ENCODE peak calls at places on chromosomes 3 and 15, in five cellular contexts. V is stomach; L is CD4-positive, alpha-beta T cell; S is foreskin fibroblast; N is H9. E is an unnamed sample.

GRCh38 chr3:134928392-134928791 is 133.3 kb downstream of the EPHB1 start:
- DNase-seq in S (no peak), V (no peak), L (no peak), N (no peak), E (no peak)

GRCh38 chr3:72664576-72664975 is 183.7 kb downstream of the SHQ1 start:
- DNase-seq in S (peak), N (no peak), V (no peak), L (no peak), E (no peak)

GRCh38 chr15:73939138-73939537 is 12.9 kb downstream of the LOXL1 start:
- DNase-seq in S (no peak), L (no peak), V (no peak), N (no peak), E (no peak)

GRCh38 chr3:13477946-13478345 is 2.2 kb upstream of the HDAC11 start:
- DNase-seq in L (no peak), S (no peak), N (no peak), V (no peak), E (no peak)

GRCh38 chr3:169660709-169661566 is 2.6 kb downstream of the MECOM start:
- DNase-seq in S (peak), N (no peak), L (no peak), V (peak), E (no peak)

GRCh38 chr3:157493627-157494550 is 9.3 kb downstream of the VEPH1 start:
- DNase-seq in N (no peak), L (no peak), S (peak), V (no peak), E (no peak)

GRCh38 chr3:147191795-147192385 is 214.5 kb downstream of the ZIC4 start:
- DNase-seq in N (peak), V (no peak), S (peak), L (no peak), E (peak)

GRCh38 chr3:59085976-59086375 is 36.2 kb upstream of the CFAP20DC start:
- DNase-seq in N (no peak), L (no peak), V (no peak), S (no peak), E (no peak)

GRCh38 chr15:29392358-29392757 is 122.7 kb upstream of the NSMCE3 start:
- DNase-seq in L (no peak), N (no peak), S (no peak), V (no peak), E (no peak)

GRCh38 chr3:64291956-64292355 is 66.7 kb upstream of the PRICKLE2 start:
- DNase-seq in S (peak), L (no peak), N (no peak), V (no peak), E (no peak)
- TF ChIP-seq CTCF in S (no peak), L (no peak), N (no peak), V (no peak), E (no peak)

GRCh38 chr15:66944121-66944520 is 121.3 kb upstream of the SMAD3 start:
- DNase-seq in V (no peak), L (no peak), S (no peak), N (no peak), E (no peak)

GRCh38 chr15:66945286-66945685 is 120.1 kb upstream of the SMAD3 start:
- DNase-seq in S (no peak), N (no peak), L (no peak), V (no peak), E (no peak)

GRCh38 chr15:66942649-66943390 is 122.6 kb upstream of the SMAD3 start:
- DNase-seq in S (no peak), V (no peak), L (no peak), N (no peak), E (no peak)

GRCh38 chr15:66941791-66942190 is 123.6 kb upstream of the SMAD3 start:
- DNase-seq in V (no peak), N (no peak), L (no peak), S (no peak), E (no peak)

GRCh38 chr15:66943456-66944095 is 121.8 kb upstream of the SMAD3 start:
- DNase-seq in V (peak), S (no peak), L (no peak), N (no peak), E (no peak)
- TF ChIP-seq CTCF in V (no peak), S (no peak), L (no peak), N (no peak), E (no peak)

DNA sequence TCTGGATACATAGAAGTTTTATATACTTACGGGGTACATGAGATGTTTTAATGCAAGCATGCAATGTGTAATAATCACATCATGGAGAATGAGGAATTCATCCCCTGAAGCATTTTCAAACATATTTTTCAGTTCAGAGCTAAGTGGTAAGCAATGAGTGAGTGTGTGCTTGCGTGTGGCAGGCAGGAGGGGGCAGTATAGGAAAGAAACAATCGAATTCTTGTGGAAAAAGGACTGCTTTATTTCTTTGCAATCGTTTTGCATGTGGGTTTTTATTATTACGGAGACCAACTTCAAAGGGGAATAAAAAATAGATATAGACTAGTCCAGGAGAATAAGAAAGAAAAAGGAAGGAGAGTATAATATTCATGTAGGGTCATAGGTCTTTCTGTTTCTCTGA is 271.6 kb downstream of the CHL1 start:
- DNase-seq in N (no peak), L (no peak), S (no peak), V (no peak), E (no peak)
- TF ChIP-seq CTCF in N (peak), L (no peak), S (no peak), V (peak), E (peak)

GRCh38 chr3:18761530-18761929 is 336.4 kb upstream of the SATB1 start:
- DNase-seq in L (no peak), N (no peak), V (no peak), S (no peak), E (no peak)

GRCh38 chr3:18752273-18752934 is 327.3 kb upstream of the SATB1 start:
- DNase-seq in L (no peak), V (no peak), N (no peak), S (no peak), E (no peak)

GRCh38 chr3:18757476-18757875 is 332.3 kb upstream of the SATB1 start:
- DNase-seq in V (no peak), L (no peak), N (no peak), S (no peak), E (no peak)

GRCh38 chr3:18758047-18758704 is 333.0 kb upstream of the SATB1 start:
- DNase-seq in N (peak), L (peak), S (no peak), V (no peak), E (no peak)
- TF ChIP-seq CTCF in N (peak), L (peak), S (peak), V (peak), E (peak)

GRCh38 chr3:46844397-46844796 is 18.8 kb downstream of the MYL3 start:
- DNase-seq in V (no peak), S (no peak), N (no peak), L (no peak), E (no peak)

GRCh38 chr3:46846624-46847542 is 16.4 kb downstream of the MYL3 start:
- DNase-seq in S (no peak), N (peak), L (no peak), V (peak), E (no peak)

GRCh38 chr3:46845397-46845859 is 17.8 kb downstream of the MYL3 start:
- DNase-seq in L (no peak), V (peak), N (peak), S (peak), E (no peak)

GRCh38 chr3:46844851-46845250 is 18.4 kb downstream of the MYL3 start:
- DNase-seq in V (no peak), L (no peak), S (no peak), N (no peak), E (no peak)

GRCh38 chr3:46845860-46846623 is 17.2 kb downstream of the MYL3 start:
- DNase-seq in N (peak), S (peak), L (peak), V (peak), E (peak)
- TF ChIP-seq CTCF in N (peak), S (no peak), L (peak), V (peak), E (peak)

GRCh38 chr3:114299421-114299820 is 5.6 kb downstream of the TIGIT start:
- DNase-seq in V (no peak), S (peak), L (no peak), N (peak), E (no peak)
- TF ChIP-seq CTCF in V (no peak), S (peak), L (peak), N (peak), E (peak)